ENCODE peak calls at places on chromosomes 5 and 9, in seven cellular contexts. E is GM12865; Y is stimulated activated CD4-positive, alpha-beta T cell treated with anti-CD3 and anti-CD28 coated beads, Interleukin-12 subunit alpha, Interleukin-12 subunit beta, amount 100 ng/mL, for 4 hours; X is cardiac fibroblast; T is SK-MEL-5; F is type B pancreatic cell; O is AG04450. P is an unnamed sample.

GRCh38 chr5:176822426-176823075 is 12.2 kb downstream of the UNC5A start:
- DNase-seq in E (no peak), Y (no peak), X (no peak), T (no peak), F (no peak), O (no peak), P (no peak)

GRCh38 chr9:70470050-70471015 is 55.9 kb upstream of the KLF9 start:
- DNase-seq in E (no peak), Y (no peak), X (no peak), T (no peak), F (no peak), O (no peak), P (peak)

GRCh38 chr9:100082786-100083185 is 16.0 kb downstream of the ERP44 start:
- DNase-seq in E (no peak), Y (no peak), X (peak), T (no peak), F (no peak), O (no peak), P (peak)

GRCh38 chr9:134939080-134939733 is 21.5 kb upstream of the FCN1 start:
- DNase-seq in E (no peak), Y (no peak), X (no peak), T (no peak), F (no peak), O (no peak), P (no peak)

GRCh38 chr9:21028476-21028875 is 3.0 kb downstream of the HACD4 start:
- DNase-seq in E (no peak), Y (no peak), X (peak), T (no peak), F (no peak), O (no peak), P (no peak)

GRCh38 chr9:12133416-12133815 is 559.8 kb upstream of the TYRP1 start:
- DNase-seq in E (no peak), Y (no peak), X (no peak), T (no peak), F (no peak), O (no peak), P (peak)

GRCh38 chr5:36938129-36938528 is 61.6 kb downstream of the NIPBL start:
- DNase-seq in E (no peak), Y (no peak), X (no peak), T (no peak), F (no peak), O (no peak), P (no peak)

GRCh38 chr5:115586525-115587146 is 15.6 kb downstream of the TICAM2 start:
- DNase-seq in E (peak), Y (no peak), X (peak), T (peak), F (no peak), O (no peak), P (peak)

GRCh38 chr5:165029471-165029870 is 1524.1 kb downstream of the MAT2B start:
- DNase-seq in E (peak), Y (no peak), X (no peak), T (peak), F (no peak), O (no peak), P (no peak)

GRCh38 chr9:76203373-76203772 is 190.9 kb downstream of the RFK start:
- DNase-seq in E (no peak), Y (no peak), X (no peak), T (no peak), F (no peak), O (no peak), P (peak)

GRCh38 chr9:120324461-120324860 is 255.5 kb downstream of the CDK5RAP2 start:
- DNase-seq in E (no peak), Y (no peak), X (no peak), T (no peak), F (no peak), O (no peak), P (no peak)

GRCh38 chr9:82020341-82020740 is 31.8 kb downstream of the SPATA31D1 start:
- DNase-seq in E (no peak), Y (no peak), X (peak), T (no peak), F (no peak), O (no peak), P (no peak)

GRCh38 chr9:34125681-34126206 is 754 bp downstream of the DCAF12 start:
- DNase-seq in E (peak), Y (no peak), X (peak), T (no peak), F (no peak), O (no peak), P (peak)

GRCh38 chr9:105993051-105993854 is 298.9 kb downstream of the TMEM38B start:
- DNase-seq in E (no peak), Y (no peak), X (no peak), T (peak), F (no peak), O (no peak), P (no peak)

GRCh38 chr5:78360674-78361225 is 333 bp downstream of the SCAMP1 start:
- DNase-seq in E (peak), Y (peak), X (no peak), T (no peak), F (peak), O (no peak), P (no peak)

GRCh38 chr5:55856511-55857246 is 5.5 kb downstream of the IL31RA start:
- DNase-seq in E (no peak), Y (no peak), X (peak), T (no peak), F (no peak), O (no peak), P (no peak)

GRCh38 chr9:105114956-105115728 is 129.3 kb upstream of the SLC44A1 start:
- DNase-seq in E (peak), Y (no peak), X (peak), T (no peak), F (no peak), O (no peak), P (peak)

GRCh38 chr9:91177661-91178280 is 183.9 kb downstream of the AUH start:
- DNase-seq in E (no peak), Y (no peak), X (no peak), T (no peak), F (peak), O (no peak), P (no peak)

GRCh38 chr9:112731971-112732370 is 14.1 kb upstream of the INIP start:
- DNase-seq in E (no peak), Y (no peak), X (no peak), T (no peak), F (no peak), O (no peak), P (no peak)

GRCh38 chr5:156109317-156110023 is 217.5 kb upstream of the SGCD start:
- DNase-seq in E (no peak), Y (no peak), X (no peak), T (no peak), F (no peak), O (no peak), P (no peak)

GRCh38 chr9:121538221-121538620 is 38.6 kb upstream of the GGTA1 start:
- DNase-seq in E (no peak), Y (no peak), X (peak), T (peak), F (no peak), O (no peak), P (no peak)

GRCh38 chr5:64766105-64766504 is 2.4 kb downstream of the SREK1IP1 start:
- DNase-seq in E (no peak), Y (no peak), X (peak), T (no peak), F (no peak), O (no peak), P (peak)

GRCh38 chr5:127865273-127865672 is 162.1 kb downstream of the CCDC192 start:
- DNase-seq in E (no peak), Y (no peak), X (no peak), T (no peak), F (no peak), O (no peak), P (no peak)

GRCh38 chr9:111648066-111648465 is 13.3 kb upstream of the GNG10 start:
- DNase-seq in E (no peak), Y (no peak), X (peak), T (peak), F (no peak), O (no peak), P (peak)

GRCh38 chr5:91189480-91190332 is 193.4 kb downstream of the ARRDC3 start:
- DNase-seq in E (peak), Y (no peak), X (peak), T (no peak), F (no peak), O (no peak), P (peak)

P was measured in fibroblast of pulmonary artery.